ENCODE peak calls at places on chromosomes 5 and 9, in four cellular contexts. J is HepG2, O is GM12878, Y is K562. A is an unnamed sample.
A peak's percentile ranks its signal among the peaks of the same experiment; 100 is the strongest.

GRCh38 chr5:87432460-87432859 is 19.7 kb upstream of the CCNH start:
- DNase-seq in J (no peak), O (no peak), Y (no peak), A (no peak)

GRCh38 chr5:115497200-115497599 is 47.4 kb downstream of the FEM1C start:
- DNase-seq in J (no peak), O (no peak), Y (no peak), A (no peak)

GRCh38 chr5:177194278-177194677 is 60.7 kb downstream of the NSD1 start:
- DNase-seq in J (peak; percentile 70), O (no peak), Y (no peak), A (no peak)

GRCh38 chr9:18969095-18969494 is 63.9 kb downstream of the SAXO1 start:
- DNase-seq in J (no peak), O (no peak), Y (no peak), A (no peak)

GRCh38 chr5:177494356-177495195 is 2.8 kb downstream of the PDLIM7 start:
- DNase-seq in J (peak; percentile 47), O (no peak), Y (peak; percentile 60), A (peak; percentile 88)

GRCh38 chr5:91007780-91008402 is 375.2 kb downstream of the ARRDC3 start:
- DNase-seq in J (peak; percentile 44), O (no peak), Y (no peak), A (no peak)

GRCh38 chr9:92094655-92095054 is 20.6 kb downstream of the SPTLC1 start:
- DNase-seq in J (peak; percentile 5), O (no peak), Y (peak; percentile 36), A (no peak)

GRCh38 chr5:140225396-140225795 is 50.4 kb downstream of the CYSTM1 start:
- DNase-seq in J (no peak), O (no peak), Y (no peak), A (no peak)

GRCh38 chr9:137300607-137301085 is 1.4 kb downstream of the NRARP start:
- DNase-seq in J (no peak), O (no peak), Y (peak; percentile 52), A (peak; percentile 69)

GRCh38 chr5:158068964-158069363 is 210.0 kb upstream of the CLINT1 start:
- DNase-seq in J (no peak), O (no peak), Y (no peak), A (no peak)

GRCh38 chr9:20314981-20315380 is 307.3 kb downstream of the MLLT3 start:
- DNase-seq in J (no peak), O (no peak), Y (no peak), A (no peak)

GRCh38 chr5:174328626-174329299 is 283.3 kb downstream of the NSG2 start:
- DNase-seq in J (no peak), O (no peak), Y (no peak), A (no peak)
- TF ChIP-seq YY1 in J (no peak), O (no peak), Y (no peak), A (no peak)

GRCh38 chr5:83608122-83608521 is 112.5 kb downstream of the HAPLN1 start:
- DNase-seq in J (peak; percentile 15), O (no peak), Y (peak; percentile 34), A (peak; percentile 54)
- TF ChIP-seq NFIC in J (no peak), O (no peak), Y (no peak), A (no peak)

GRCh38 chr9:120477534-120478001 is 102.4 kb downstream of the CDK5RAP2 start:
- DNase-seq in J (peak; percentile 11), O (no peak), Y (peak; percentile 63), A (peak; percentile 64)

GRCh38 chr9:120473626-120474025 is 106.3 kb downstream of the CDK5RAP2 start:
- DNase-seq in J (no peak), O (no peak), Y (no peak), A (no peak)

GRCh38 chr9:120478208-120478607 is 101.8 kb downstream of the CDK5RAP2 start:
- DNase-seq in J (no peak), O (no peak), Y (no peak), A (no peak)

GRCh38 chr9:120474579-120475243 is 105.3 kb downstream of the CDK5RAP2 start:
- DNase-seq in J (no peak), O (no peak), Y (no peak), A (no peak)

GRCh38 chr9:120475341-120475740 is 104.6 kb downstream of the CDK5RAP2 start:
- DNase-seq in J (no peak), O (no peak), Y (no peak), A (no peak)
- TF ChIP-seq YY1 in J (no peak), O (no peak), Y (no peak), A (no peak)

DNA sequence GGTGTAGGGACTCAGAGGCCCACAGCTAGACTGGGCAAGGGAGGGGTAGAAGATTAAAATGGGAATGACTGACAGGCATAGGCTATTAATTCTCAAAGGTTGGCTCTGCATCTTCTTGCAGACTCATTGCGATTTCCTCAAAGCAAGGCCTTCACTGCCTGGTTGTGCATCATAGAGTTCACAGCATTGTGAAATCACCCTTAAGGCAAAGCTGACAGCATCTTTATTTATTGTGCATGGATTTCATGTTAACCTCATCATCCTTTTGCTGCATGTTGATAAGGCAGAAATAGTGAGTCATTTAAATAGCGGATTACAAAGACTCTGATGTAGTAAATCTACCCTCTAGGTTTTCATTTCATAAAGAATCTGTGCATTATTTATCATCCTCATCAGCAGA is 13.6 kb upstream of the PALM2AKAP2 start:
- DNase-seq in J (no peak), O (no peak), Y (no peak), A (no peak)
- TF ChIP-seq NFIC in J (no peak), O (no peak), Y (no peak), A (no peak)

GRCh38 chr9:5787759-5788329 is 45.1 kb downstream of the ERMP1 start:
- DNase-seq in J (no peak), O (no peak), Y (no peak), A (no peak)
- TF ChIP-seq YY1 in J (no peak), O (no peak), Y (no peak), A (no peak)

DNA sequence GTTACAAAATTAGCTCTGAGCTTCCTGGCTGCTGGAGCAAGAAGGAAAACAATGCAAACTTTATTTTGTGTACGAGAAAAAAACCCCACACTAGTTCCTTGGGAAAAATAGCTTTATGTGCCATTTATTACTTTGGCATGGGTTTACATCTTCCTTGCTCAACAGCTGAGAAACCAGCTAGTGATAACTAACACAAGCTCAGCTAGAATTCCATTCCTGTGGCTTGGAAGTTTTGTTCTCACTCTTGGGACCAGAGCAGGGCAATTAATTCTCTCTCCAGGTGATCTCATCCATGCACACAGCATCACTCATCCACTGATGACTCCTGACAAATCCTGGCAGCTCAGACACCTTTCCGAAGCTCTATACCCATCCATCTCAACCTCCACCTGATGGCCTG is 104.1 kb downstream of the CRB2 start:
- DNase-seq in J (no peak), O (no peak), Y (no peak), A (no peak)
- TF ChIP-seq NFIC in J (no peak), O (no peak), Y (no peak), A (no peak)

DNA sequence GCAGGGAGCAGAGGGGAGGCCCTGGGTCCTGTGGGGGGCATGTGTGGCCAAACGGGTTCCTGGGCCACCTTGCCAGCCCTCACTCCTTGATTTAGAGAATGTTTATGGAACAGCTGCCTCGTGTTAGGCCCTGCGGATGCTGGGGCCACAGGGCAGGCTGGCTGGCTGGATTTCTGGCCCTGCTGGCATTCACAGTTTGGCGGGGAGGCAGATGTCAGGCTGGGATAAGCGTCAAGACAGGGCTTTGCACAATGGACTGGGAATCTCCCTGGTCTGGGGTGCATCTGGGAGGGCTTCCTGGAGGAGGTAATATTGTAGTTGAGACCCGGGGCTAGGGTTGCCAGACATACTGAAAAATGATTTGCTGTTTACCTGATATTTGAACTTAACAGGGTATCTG is 13.8 kb downstream of the NCS1 start:
- DNase-seq in J (no peak), O (no peak), Y (no peak), A (peak; percentile 53)
- TF ChIP-seq YY1 in J (no peak), O (no peak), Y (no peak), A (no peak)

DNA sequence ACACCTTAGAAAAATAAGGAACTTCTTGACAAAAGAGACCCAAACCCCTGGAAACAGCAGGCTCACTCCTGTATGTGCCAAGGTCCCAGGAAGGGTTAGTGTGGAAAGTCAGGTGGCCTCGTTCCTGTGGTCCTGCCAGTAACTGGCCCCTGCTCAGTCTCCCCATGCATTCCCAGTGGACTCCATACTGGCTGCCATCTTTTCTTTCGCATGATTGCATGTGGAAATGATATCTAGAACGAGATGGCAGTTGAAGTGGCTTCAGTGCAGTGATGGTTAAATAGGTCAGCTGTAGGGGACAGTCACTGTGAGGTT is 30.4 kb downstream of the AHRR start:
- DNase-seq in J (no peak), O (no peak), Y (no peak), A (no peak)
- TF ChIP-seq NFIC in J (no peak), O (no peak), Y (no peak), A (no peak)

GRCh38 chr5:3432135-3432534 is 163.5 kb upstream of the IRX1 start:
- DNase-seq in J (no peak), O (no peak), Y (no peak), A (no peak)

GRCh38 chr5:3428355-3428754 is 167.3 kb upstream of the IRX1 start:
- DNase-seq in J (no peak), O (no peak), Y (no peak), A (no peak)

DNA sequence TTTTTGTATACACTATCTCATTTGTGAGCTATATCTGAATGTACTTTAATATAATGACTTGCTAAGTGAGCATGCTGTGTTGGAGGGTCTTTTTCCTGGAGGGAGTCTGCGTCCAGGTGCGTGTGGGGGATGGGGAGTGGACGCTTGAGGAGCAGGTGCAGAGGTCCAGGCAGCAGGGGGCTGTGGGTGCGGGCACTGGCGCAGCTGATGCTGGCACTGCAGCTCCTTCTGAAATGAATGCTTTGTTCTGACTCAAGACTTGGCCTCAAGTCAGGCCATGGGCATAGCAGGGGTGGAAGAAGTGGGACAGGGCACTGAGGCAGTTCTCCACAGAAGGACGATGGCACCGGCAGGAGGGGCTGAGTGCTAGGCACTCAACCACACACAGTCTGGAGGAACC is 165.7 kb upstream of the IRX1 start:
- DNase-seq in J (no peak), O (no peak), Y (no peak), A (no peak)
- TF ChIP-seq YY1 in J (no peak), O (no peak), Y (no peak), A (no peak)

A was measured in SK-N-SH.